ENCODE peak calls at places on chromosomes 6 and 20, in nine cellular contexts. One of them, this sample, is unnamed. For H3K4me1, the result is how much of the 10 kb centered on the place peaks cover.

GRCh38 chr6:20404641-20405032 is 3.0 kb downstream of the E2F3 start:
- DNase-seq in GM23338: peak
- DNase-seq in PC-3: peak
- DNase-seq in hepatocyte: peak
- DNase-seq in OCI-LY7: peak
- DNase-seq in MM.1S: peak
- DNase-seq in HCT116: peak
- DNase-seq in SK-N-SH: peak
- DNase-seq in GM23248: peak
- DNase-seq in this sample: peak

GRCh38 chr6:46324706-46325105 is 153.9 kb upstream of the ENPP5 start:
- DNase-seq in hepatocyte: no peak
- DNase-seq in MM.1S: no peak
- DNase-seq in OCI-LY7: no peak
- DNase-seq in HCT116: no peak
- DNase-seq in GM23248: no peak
- DNase-seq in GM23338: no peak
- DNase-seq in PC-3: no peak
- DNase-seq in SK-N-SH: no peak
- DNase-seq in this sample: no peak

GRCh38 chr20:34085544-34086040 is 26.5 kb downstream of the EIF2S2 start:
- DNase-seq in GM23338: no peak
- DNase-seq in PC-3: no peak
- DNase-seq in MM.1S: no peak
- DNase-seq in GM23248: no peak
- DNase-seq in SK-N-SH: no peak
- DNase-seq in OCI-LY7: no peak
- DNase-seq in HCT116: no peak
- DNase-seq in hepatocyte: no peak
- DNase-seq in this sample: no peak

GRCh38 chr6:136306466-136306865 is 16.8 kb upstream of the BCLAF1 start:
- DNase-seq in GM23248: no peak
- DNase-seq in hepatocyte: no peak
- DNase-seq in MM.1S: no peak
- DNase-seq in PC-3: no peak
- DNase-seq in GM23338: no peak
- DNase-seq in SK-N-SH: no peak
- DNase-seq in OCI-LY7: no peak
- DNase-seq in HCT116: no peak
- DNase-seq in this sample: no peak

GRCh38 chr6:113825776-113826175 is 31.4 kb upstream of the MARCKS start:
- DNase-seq in MM.1S: no peak
- DNase-seq in PC-3: no peak
- DNase-seq in HCT116: no peak
- DNase-seq in GM23248: peak
- DNase-seq in SK-N-SH: peak
- DNase-seq in hepatocyte: peak
- DNase-seq in OCI-LY7: no peak
- DNase-seq in GM23338: no peak
- DNase-seq in this sample: peak

GRCh38 chr6:6730831-6731230 is 142.3 kb downstream of the LY86 start:
- DNase-seq in MM.1S: no peak
- DNase-seq in SK-N-SH: no peak
- DNase-seq in OCI-LY7: no peak
- DNase-seq in GM23248: peak
- DNase-seq in PC-3: peak
- DNase-seq in hepatocyte: no peak
- DNase-seq in GM23338: no peak
- DNase-seq in HCT116: no peak
- DNase-seq in this sample: no peak

GRCh38 chr6:90466191-90466940 is 120.5 kb downstream of the MAP3K7 start:
- DNase-seq in GM23338: no peak
- DNase-seq in GM23248: peak
- DNase-seq in MM.1S: no peak
- DNase-seq in OCI-LY7: no peak
- DNase-seq in hepatocyte: peak
- DNase-seq in PC-3: no peak
- DNase-seq in HCT116: no peak
- DNase-seq in SK-N-SH: no peak
- DNase-seq in this sample: peak

GRCh38 chr6:27049863-27050781 is 197.4 kb upstream of the PRSS16 start:
- DNase-seq in OCI-LY7: no peak
- DNase-seq in HCT116: no peak
- DNase-seq in GM23248: no peak
- DNase-seq in MM.1S: no peak
- DNase-seq in GM23338: peak
- DNase-seq in PC-3: no peak
- DNase-seq in hepatocyte: no peak
- DNase-seq in SK-N-SH: no peak
- DNase-seq in this sample: peak

GRCh38 chr20:6976096-6976495 is 208.6 kb downstream of the BMP2 start:
- DNase-seq in GM23248: peak
- DNase-seq in hepatocyte: no peak
- DNase-seq in PC-3: peak
- DNase-seq in HCT116: no peak
- DNase-seq in GM23338: no peak
- DNase-seq in OCI-LY7: no peak
- DNase-seq in MM.1S: no peak
- DNase-seq in SK-N-SH: no peak
- DNase-seq in this sample: no peak

GRCh38 chr6:84161190-84161589 is 66.3 kb downstream of the CEP162 start:
- DNase-seq in GM23338: no peak
- DNase-seq in OCI-LY7: no peak
- DNase-seq in GM23248: no peak
- DNase-seq in PC-3: no peak
- DNase-seq in HCT116: no peak
- DNase-seq in SK-N-SH: no peak
- DNase-seq in MM.1S: no peak
- DNase-seq in hepatocyte: no peak
- DNase-seq in this sample: no peak

GRCh38 chr6:138588805-138589434 is 89.6 kb upstream of the NHSL1 start:
- DNase-seq in GM23248: peak
- DNase-seq in GM23338: peak
- DNase-seq in PC-3: peak
- DNase-seq in MM.1S: peak
- DNase-seq in hepatocyte: peak
- DNase-seq in SK-N-SH: peak
- DNase-seq in HCT116: peak
- DNase-seq in OCI-LY7: peak
- DNase-seq in this sample: peak

GRCh38 chr6:157790548-157791160 is 32.4 kb upstream of the SNX9 start:
- DNase-seq in OCI-LY7: no peak
- DNase-seq in GM23338: no peak
- DNase-seq in HCT116: no peak
- DNase-seq in SK-N-SH: no peak
- DNase-seq in MM.1S: no peak
- DNase-seq in hepatocyte: no peak
- DNase-seq in PC-3: no peak
- DNase-seq in GM23248: peak
- DNase-seq in this sample: no peak

GRCh38 chr20:1327241-1327653 is 1.7 kb downstream of the SDCBP2 start:
- DNase-seq in hepatocyte: peak
- DNase-seq in GM23338: no peak
- DNase-seq in GM23248: peak
- DNase-seq in SK-N-SH: no peak
- DNase-seq in HCT116: no peak
- DNase-seq in PC-3: peak
- DNase-seq in OCI-LY7: no peak
- DNase-seq in MM.1S: no peak
- DNase-seq in this sample: no peak

GRCh38 chr6:42532038-42532669 is 31.7 kb upstream of the UBR2 start:
- DNase-seq in GM23248: peak
- DNase-seq in hepatocyte: peak
- DNase-seq in HCT116: peak
- DNase-seq in MM.1S: peak
- DNase-seq in PC-3: peak
- DNase-seq in SK-N-SH: peak
- DNase-seq in GM23338: peak
- DNase-seq in OCI-LY7: peak
- DNase-seq in this sample: peak

DNA sequence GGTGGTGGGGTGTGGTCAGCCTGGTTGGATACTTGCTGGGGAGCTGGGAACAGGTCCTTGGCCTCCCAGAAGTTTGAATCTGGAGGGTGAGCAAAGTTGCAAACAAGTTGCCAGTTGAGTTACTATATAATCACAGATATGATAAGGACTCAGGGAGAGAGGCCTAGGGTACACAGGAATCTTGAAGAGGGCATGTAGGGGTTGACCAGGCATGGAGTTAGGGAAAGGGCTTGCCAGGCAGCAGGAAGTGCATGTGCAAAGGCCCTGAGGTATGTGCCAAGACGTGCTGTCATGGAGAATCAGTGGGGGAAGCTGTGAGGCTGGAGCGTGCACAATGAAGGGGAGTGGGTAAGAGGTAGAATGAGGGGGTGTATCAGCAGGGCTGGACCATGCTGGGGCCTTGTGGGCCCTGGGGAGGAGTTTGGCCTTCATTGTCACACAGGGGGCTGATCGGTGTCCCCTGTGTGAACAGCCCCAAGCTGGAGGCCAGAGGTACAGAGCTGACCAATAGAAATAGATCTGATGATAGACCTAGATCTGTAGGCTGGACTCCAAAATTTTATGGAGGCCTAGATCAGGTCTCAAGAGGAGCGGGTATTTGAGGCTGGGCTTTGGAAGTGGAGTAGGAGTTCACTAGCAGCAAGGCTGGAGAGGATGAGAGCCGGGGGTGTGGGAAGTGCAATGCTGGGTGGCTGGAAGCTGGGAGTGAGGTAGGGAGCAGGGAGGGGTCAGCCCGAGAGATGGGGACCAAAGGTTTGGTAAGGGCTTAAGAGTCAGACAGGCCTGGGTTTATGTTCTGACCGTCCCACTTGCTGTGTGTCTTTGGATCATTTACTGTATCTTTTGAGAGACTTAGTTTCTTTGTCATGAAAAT is 2.9 kb downstream of the SRC start:
- DNase-seq in MM.1S: no peak
- DNase-seq in GM23248: no peak
- DNase-seq in HCT116: no peak
- DNase-seq in GM23338: no peak
- DNase-seq in OCI-LY7: no peak
- DNase-seq in PC-3: no peak
- DNase-seq in hepatocyte: no peak
- DNase-seq in SK-N-SH: peak
- DNase-seq in this sample: no peak
- TF ChIP-seq EZH2phosphoT487 in MM.1S: no peak
- TF ChIP-seq EZH2phosphoT487 in GM23248: no peak
- TF ChIP-seq EZH2phosphoT487 in HCT116: no peak
- TF ChIP-seq EZH2phosphoT487 in GM23338: no peak
- TF ChIP-seq EZH2phosphoT487 in OCI-LY7: no peak
- TF ChIP-seq EZH2phosphoT487 in PC-3: no peak
- TF ChIP-seq EZH2phosphoT487 in hepatocyte: no peak
- TF ChIP-seq EZH2phosphoT487 in SK-N-SH: no peak
- TF ChIP-seq EZH2phosphoT487 in this sample: no peak

DNA sequence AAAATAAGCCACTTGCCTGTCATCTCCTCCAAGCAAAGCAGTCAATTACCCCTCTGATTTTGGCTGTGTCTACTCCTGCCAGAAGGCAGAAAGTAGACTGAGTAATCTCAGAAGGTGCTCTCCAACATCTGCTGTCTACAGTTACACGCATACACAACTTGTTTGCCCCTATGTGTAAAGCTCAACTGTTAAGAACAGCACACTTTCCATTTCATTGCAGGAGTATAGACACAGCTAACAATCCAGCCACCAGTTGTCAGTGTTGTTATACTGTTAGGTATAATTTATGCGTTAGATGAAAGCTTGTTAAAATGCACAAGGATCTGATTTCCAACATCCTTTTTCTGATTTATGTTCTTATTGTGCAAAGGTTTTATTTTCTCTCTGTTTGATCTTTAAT is 88.2 kb downstream of the SAMD3 start:
- DNase-seq in GM23338: no peak
- DNase-seq in HCT116: no peak
- DNase-seq in MM.1S: no peak
- DNase-seq in PC-3: no peak
- DNase-seq in OCI-LY7: no peak
- DNase-seq in GM23248: no peak
- DNase-seq in SK-N-SH: no peak
- DNase-seq in hepatocyte: peak
- DNase-seq in this sample: no peak
- H3K4me1 ChIP-seq in GM23338: under half
- H3K4me1 ChIP-seq in HCT116: under half
- H3K4me1 ChIP-seq in MM.1S: under half
- H3K4me1 ChIP-seq in PC-3: under half
- H3K4me1 ChIP-seq in OCI-LY7: under half
- H3K4me1 ChIP-seq in GM23248: under half
- H3K4me1 ChIP-seq in SK-N-SH: under half
- H3K4me1 ChIP-seq in hepatocyte: under half
- H3K4me1 ChIP-seq in this sample: under half

GRCh38 chr6:144295981-144296767 is 11.0 kb downstream of the UTRN start:
- DNase-seq in GM23338: no peak
- DNase-seq in PC-3: no peak
- DNase-seq in hepatocyte: no peak
- DNase-seq in HCT116: no peak
- DNase-seq in MM.1S: no peak
- DNase-seq in GM23248: no peak
- DNase-seq in SK-N-SH: no peak
- DNase-seq in OCI-LY7: no peak
- DNase-seq in this sample: no peak

GRCh38 chr6:144296973-144297372 is 11.8 kb downstream of the UTRN start:
- DNase-seq in hepatocyte: no peak
- DNase-seq in HCT116: no peak
- DNase-seq in PC-3: peak
- DNase-seq in OCI-LY7: no peak
- DNase-seq in GM23248: no peak
- DNase-seq in GM23338: no peak
- DNase-seq in SK-N-SH: no peak
- DNase-seq in MM.1S: no peak
- DNase-seq in this sample: no peak

GRCh38 chr6:144298167-144298671 is 13.1 kb downstream of the UTRN start:
- DNase-seq in hepatocyte: peak
- DNase-seq in GM23248: no peak
- DNase-seq in PC-3: no peak
- DNase-seq in OCI-LY7: no peak
- DNase-seq in MM.1S: no peak
- DNase-seq in HCT116: no peak
- DNase-seq in GM23338: no peak
- DNase-seq in SK-N-SH: no peak
- DNase-seq in this sample: no peak

GRCh38 chr6:144294016-144294415 is 8.9 kb downstream of the UTRN start:
- DNase-seq in MM.1S: no peak
- DNase-seq in SK-N-SH: no peak
- DNase-seq in GM23248: peak
- DNase-seq in PC-3: peak
- DNase-seq in GM23338: no peak
- DNase-seq in hepatocyte: no peak
- DNase-seq in HCT116: no peak
- DNase-seq in OCI-LY7: no peak
- DNase-seq in this sample: no peak

GRCh38 chr6:144297498-144298166 is 12.5 kb downstream of the UTRN start:
- DNase-seq in hepatocyte: no peak
- DNase-seq in MM.1S: no peak
- DNase-seq in PC-3: no peak
- DNase-seq in SK-N-SH: no peak
- DNase-seq in HCT116: no peak
- DNase-seq in GM23248: no peak
- DNase-seq in GM23338: no peak
- DNase-seq in OCI-LY7: no peak
- DNase-seq in this sample: no peak
- H3K27ac ChIP-seq in hepatocyte: peak
- H3K27ac ChIP-seq in MM.1S: no peak
- H3K27ac ChIP-seq in PC-3: peak
- H3K27ac ChIP-seq in SK-N-SH: peak
- H3K27ac ChIP-seq in HCT116: no peak
- H3K27ac ChIP-seq in GM23248: no peak
- H3K27ac ChIP-seq in GM23338: no peak
- H3K27ac ChIP-seq in OCI-LY7: no peak
- H3K27ac ChIP-seq in this sample: no peak

GRCh38 chr6:83051386-83052172 is 14.1 kb downstream of the UBE3D start:
- DNase-seq in OCI-LY7: no peak
- DNase-seq in PC-3: peak
- DNase-seq in GM23248: no peak
- DNase-seq in HCT116: no peak
- DNase-seq in GM23338: no peak
- DNase-seq in hepatocyte: no peak
- DNase-seq in SK-N-SH: no peak
- DNase-seq in MM.1S: no peak
- DNase-seq in this sample: no peak
- TF ChIP-seq EZH2phosphoT487 in OCI-LY7: no peak
- TF ChIP-seq EZH2phosphoT487 in PC-3: no peak
- TF ChIP-seq EZH2phosphoT487 in GM23248: no peak
- TF ChIP-seq EZH2phosphoT487 in HCT116: no peak
- TF ChIP-seq EZH2phosphoT487 in GM23338: no peak
- TF ChIP-seq EZH2phosphoT487 in hepatocyte: no peak
- TF ChIP-seq EZH2phosphoT487 in SK-N-SH: no peak
- TF ChIP-seq EZH2phosphoT487 in MM.1S: no peak
- TF ChIP-seq EZH2phosphoT487 in this sample: no peak